ENCODE peak calls at places on chromosomes 3 and 15, in six cellular contexts. One of them, this sample, is unnamed.
A peak's percentile ranks its signal among the peaks of the same experiment; 100 is the strongest.

GRCh38 chr3:20080956-20081554 is 40.8 kb downstream of the KAT2B start:
- DNase-seq in CD4-positive, alpha-beta T cell: no peak
- DNase-seq in neural crest cell: no peak
- DNase-seq in AG09319: no peak
- DNase-seq in hepatocyte: peak; percentile 11
- DNase-seq in astrocyte: peak; percentile 19
- DNase-seq in this sample: no peak

GRCh38 chr15:46151786-46152185 is 517.0 kb downstream of the SQOR start:
- DNase-seq in hepatocyte: no peak
- DNase-seq in AG09319: no peak
- DNase-seq in astrocyte: no peak
- DNase-seq in neural crest cell: no peak
- DNase-seq in CD4-positive, alpha-beta T cell: no peak
- DNase-seq in this sample: no peak

GRCh38 chr3:126194713-126195305 is 14.4 kb upstream of the ALDH1L1 start:
- DNase-seq in AG09319: no peak
- DNase-seq in hepatocyte: no peak
- DNase-seq in neural crest cell: no peak
- DNase-seq in CD4-positive, alpha-beta T cell: no peak
- DNase-seq in astrocyte: no peak
- DNase-seq in this sample: no peak

GRCh38 chr15:34114215-34114614 is 12.3 kb downstream of the PGBD4 start:
- DNase-seq in CD4-positive, alpha-beta T cell: no peak
- DNase-seq in AG09319: no peak
- DNase-seq in astrocyte: no peak
- DNase-seq in hepatocyte: no peak
- DNase-seq in neural crest cell: no peak
- DNase-seq in this sample: no peak

GRCh38 chr3:28279770-28280169 is 38.4 kb downstream of the CMC1 start:
- DNase-seq in neural crest cell: no peak
- DNase-seq in CD4-positive, alpha-beta T cell: no peak
- DNase-seq in astrocyte: peak; percentile 6
- DNase-seq in hepatocyte: no peak
- DNase-seq in AG09319: peak; percentile 18
- DNase-seq in this sample: no peak

GRCh38 chr3:119223511-119223910 is 17.2 kb downstream of the B4GALT4 start:
- DNase-seq in astrocyte: no peak
- DNase-seq in neural crest cell: no peak
- DNase-seq in AG09319: no peak
- DNase-seq in hepatocyte: no peak
- DNase-seq in CD4-positive, alpha-beta T cell: no peak
- DNase-seq in this sample: no peak

GRCh38 chr15:78640840-78641733 is at the start of gene CHRNB4:
- DNase-seq in astrocyte: peak; percentile 18
- DNase-seq in hepatocyte: peak; percentile 66
- DNase-seq in AG09319: no peak
- DNase-seq in neural crest cell: peak; percentile 55
- DNase-seq in CD4-positive, alpha-beta T cell: no peak
- DNase-seq in this sample: peak; percentile 41

GRCh38 chr15:78065284-78065872 is 12.1 kb downstream of the TBC1D2B start:
- DNase-seq in hepatocyte: peak; percentile 83
- DNase-seq in CD4-positive, alpha-beta T cell: no peak
- DNase-seq in neural crest cell: no peak
- DNase-seq in astrocyte: peak; percentile 99
- DNase-seq in AG09319: peak; percentile 95
- DNase-seq in this sample: no peak

GRCh38 chr15:83248151-83248851 is 36.2 kb downstream of the BNC1 start:
- DNase-seq in neural crest cell: peak; percentile 57
- DNase-seq in AG09319: peak; percentile 42
- DNase-seq in CD4-positive, alpha-beta T cell: no peak
- DNase-seq in astrocyte: peak; percentile 38
- DNase-seq in hepatocyte: peak; percentile 80
- DNase-seq in this sample: peak; percentile 72

GRCh38 chr3:12782172-12782815 is 14.2 kb upstream of the CAND2 start:
- DNase-seq in AG09319: no peak
- DNase-seq in neural crest cell: no peak
- DNase-seq in CD4-positive, alpha-beta T cell: no peak
- DNase-seq in hepatocyte: peak; percentile 85
- DNase-seq in astrocyte: peak; percentile 55
- DNase-seq in this sample: peak; percentile 77

GRCh38 chr3:195173696-195174095 is 97.3 kb downstream of the XXYLT1 start:
- DNase-seq in astrocyte: no peak
- DNase-seq in CD4-positive, alpha-beta T cell: no peak
- DNase-seq in AG09319: no peak
- DNase-seq in hepatocyte: no peak
- DNase-seq in neural crest cell: no peak
- DNase-seq in this sample: no peak

GRCh38 chr3:188941103-188941502 is 230.7 kb upstream of the TPRG1 start:
- DNase-seq in neural crest cell: no peak
- DNase-seq in astrocyte: no peak
- DNase-seq in CD4-positive, alpha-beta T cell: no peak
- DNase-seq in hepatocyte: no peak
- DNase-seq in AG09319: no peak
- DNase-seq in this sample: no peak

GRCh38 chr15:57255751-57256150 is 120.6 kb upstream of the CGNL1 start:
- DNase-seq in CD4-positive, alpha-beta T cell: no peak
- DNase-seq in hepatocyte: no peak
- DNase-seq in astrocyte: no peak
- DNase-seq in neural crest cell: no peak
- DNase-seq in AG09319: no peak
- DNase-seq in this sample: no peak

GRCh38 chr3:74054566-74054965 is 429.8 kb upstream of the PDZRN3 start:
- DNase-seq in hepatocyte: no peak
- DNase-seq in neural crest cell: no peak
- DNase-seq in CD4-positive, alpha-beta T cell: no peak
- DNase-seq in astrocyte: no peak
- DNase-seq in AG09319: no peak
- DNase-seq in this sample: no peak

GRCh38 chr15:31235298-31236183 is 91.1 kb upstream of the KLF13 start:
- DNase-seq in AG09319: no peak
- DNase-seq in neural crest cell: no peak
- DNase-seq in astrocyte: peak; percentile 30
- DNase-seq in hepatocyte: peak; percentile 72
- DNase-seq in CD4-positive, alpha-beta T cell: no peak
- DNase-seq in this sample: peak; percentile 84

GRCh38 chr3:29277249-29277648 is 3.6 kb upstream of the RBMS3 start:
- DNase-seq in neural crest cell: no peak
- DNase-seq in hepatocyte: no peak
- DNase-seq in AG09319: no peak
- DNase-seq in CD4-positive, alpha-beta T cell: no peak
- DNase-seq in astrocyte: no peak
- DNase-seq in this sample: no peak

GRCh38 chr3:148736086-148736485 is 38.4 kb downstream of the AGTR1 start:
- DNase-seq in neural crest cell: no peak
- DNase-seq in AG09319: no peak
- DNase-seq in CD4-positive, alpha-beta T cell: no peak
- DNase-seq in astrocyte: no peak
- DNase-seq in hepatocyte: no peak
- DNase-seq in this sample: no peak

GRCh38 chr15:74783072-74783807 is 1.4 kb downstream of the CSK start:
- DNase-seq in astrocyte: no peak
- DNase-seq in AG09319: no peak
- DNase-seq in hepatocyte: peak; percentile 51
- DNase-seq in neural crest cell: no peak
- DNase-seq in CD4-positive, alpha-beta T cell: no peak
- DNase-seq in this sample: peak; percentile 47

GRCh38 chr3:9397911-9398714 is 698 bp downstream of the SETD5 start:
- DNase-seq in CD4-positive, alpha-beta T cell: peak; percentile 13
- DNase-seq in AG09319: no peak
- DNase-seq in astrocyte: no peak
- DNase-seq in neural crest cell: no peak
- DNase-seq in hepatocyte: peak; percentile 73
- DNase-seq in this sample: peak; percentile 54

GRCh38 chr3:48502728-48503168 is 1.2 kb downstream of the SHISA5 start:
- DNase-seq in neural crest cell: no peak
- DNase-seq in CD4-positive, alpha-beta T cell: no peak
- DNase-seq in astrocyte: no peak
- DNase-seq in AG09319: no peak
- DNase-seq in hepatocyte: no peak
- DNase-seq in this sample: no peak

GRCh38 chr15:62940755-62941361 is 101.7 kb upstream of the TPM1 start:
- DNase-seq in AG09319: peak; percentile 86
- DNase-seq in CD4-positive, alpha-beta T cell: no peak
- DNase-seq in hepatocyte: peak; percentile 65
- DNase-seq in neural crest cell: no peak
- DNase-seq in astrocyte: peak; percentile 97
- DNase-seq in this sample: peak; percentile 88

GRCh38 chr15:78315686-78316085 is 16.3 kb upstream of the SKIC8 start:
- DNase-seq in neural crest cell: peak; percentile 49
- DNase-seq in AG09319: no peak
- DNase-seq in CD4-positive, alpha-beta T cell: no peak
- DNase-seq in hepatocyte: peak; percentile 60
- DNase-seq in astrocyte: no peak
- DNase-seq in this sample: no peak

GRCh38 chr3:22159004-22159695 is 408.1 kb upstream of the ZNF385D start:
- DNase-seq in astrocyte: no peak
- DNase-seq in CD4-positive, alpha-beta T cell: no peak
- DNase-seq in hepatocyte: peak; percentile 50
- DNase-seq in AG09319: no peak
- DNase-seq in neural crest cell: no peak
- DNase-seq in this sample: no peak

GRCh38 chr3:139522421-139522820 is 17.1 kb downstream of the RBP1 start:
- DNase-seq in CD4-positive, alpha-beta T cell: no peak
- DNase-seq in AG09319: no peak
- DNase-seq in astrocyte: no peak
- DNase-seq in hepatocyte: no peak
- DNase-seq in neural crest cell: no peak
- DNase-seq in this sample: no peak
- TF ChIP-seq CTCF in CD4-positive, alpha-beta T cell: no peak
- TF ChIP-seq CTCF in AG09319: no peak
- TF ChIP-seq CTCF in astrocyte: no peak
- TF ChIP-seq CTCF in hepatocyte: no peak
- TF ChIP-seq CTCF in neural crest cell: no peak
- TF ChIP-seq CTCF in this sample: peak; percentile 30

GRCh38 chr3:4429648-4430350 is 37.3 kb downstream of the SUMF1 start:
- DNase-seq in neural crest cell: no peak
- DNase-seq in hepatocyte: no peak
- DNase-seq in CD4-positive, alpha-beta T cell: no peak
- DNase-seq in astrocyte: no peak
- DNase-seq in AG09319: no peak
- DNase-seq in this sample: no peak
- TF ChIP-seq CTCF in neural crest cell: no peak
- TF ChIP-seq CTCF in hepatocyte: no peak
- TF ChIP-seq CTCF in CD4-positive, alpha-beta T cell: no peak
- TF ChIP-seq CTCF in astrocyte: no peak
- TF ChIP-seq CTCF in AG09319: no peak
- TF ChIP-seq CTCF in this sample: no peak

DNA sequence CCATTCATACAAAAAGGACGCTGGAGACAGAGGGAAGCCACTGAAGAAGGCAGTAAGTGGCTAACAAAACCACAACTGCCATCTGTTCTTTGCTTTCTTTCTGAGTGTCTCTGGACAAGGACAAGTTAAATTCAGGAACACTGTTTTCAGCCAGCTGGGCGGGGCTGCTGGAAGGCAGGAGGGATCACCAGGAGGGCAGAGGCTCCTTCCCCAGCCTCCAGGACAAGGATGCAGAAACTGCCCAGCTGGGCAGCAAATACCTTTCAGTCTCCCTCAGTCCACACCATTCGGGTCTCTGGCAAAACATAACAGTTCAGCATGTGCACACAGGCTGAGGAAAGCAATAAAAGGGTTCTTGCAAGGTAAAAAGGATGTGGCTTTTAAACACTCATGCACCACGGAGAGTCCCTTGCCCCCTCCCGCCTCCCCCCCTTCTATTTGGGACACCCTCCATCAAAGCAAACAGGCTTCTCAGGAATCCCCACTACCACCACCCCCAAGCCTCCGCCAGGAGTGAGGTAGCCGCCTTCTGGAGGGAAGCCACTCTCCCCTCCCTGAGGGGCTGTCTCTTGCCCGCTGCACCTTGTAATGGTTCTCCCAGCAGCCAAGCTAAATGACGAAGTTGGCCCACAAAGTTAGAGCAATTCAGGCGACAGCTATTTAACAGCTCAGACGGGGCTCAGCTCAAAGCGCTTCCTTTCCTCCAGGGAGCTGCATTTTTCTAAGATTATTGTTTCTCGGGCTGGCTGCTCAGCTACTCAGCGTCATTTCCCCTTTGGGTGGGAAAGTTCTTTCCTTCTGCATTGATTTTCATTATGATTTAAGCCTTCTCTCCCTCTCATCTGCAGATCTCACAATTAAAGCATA is 3.8 kb downstream of the HEG1 start:
- DNase-seq in astrocyte: peak; percentile 93
- DNase-seq in AG09319: peak; percentile 29
- DNase-seq in CD4-positive, alpha-beta T cell: peak; percentile 46
- DNase-seq in neural crest cell: no peak
- DNase-seq in hepatocyte: no peak
- DNase-seq in this sample: peak; percentile 79
- TF ChIP-seq CTCF in astrocyte: no peak
- TF ChIP-seq CTCF in AG09319: no peak
- TF ChIP-seq CTCF in CD4-positive, alpha-beta T cell: no peak
- TF ChIP-seq CTCF in neural crest cell: no peak
- TF ChIP-seq CTCF in hepatocyte: no peak
- TF ChIP-seq CTCF in this sample: no peak

DNA sequence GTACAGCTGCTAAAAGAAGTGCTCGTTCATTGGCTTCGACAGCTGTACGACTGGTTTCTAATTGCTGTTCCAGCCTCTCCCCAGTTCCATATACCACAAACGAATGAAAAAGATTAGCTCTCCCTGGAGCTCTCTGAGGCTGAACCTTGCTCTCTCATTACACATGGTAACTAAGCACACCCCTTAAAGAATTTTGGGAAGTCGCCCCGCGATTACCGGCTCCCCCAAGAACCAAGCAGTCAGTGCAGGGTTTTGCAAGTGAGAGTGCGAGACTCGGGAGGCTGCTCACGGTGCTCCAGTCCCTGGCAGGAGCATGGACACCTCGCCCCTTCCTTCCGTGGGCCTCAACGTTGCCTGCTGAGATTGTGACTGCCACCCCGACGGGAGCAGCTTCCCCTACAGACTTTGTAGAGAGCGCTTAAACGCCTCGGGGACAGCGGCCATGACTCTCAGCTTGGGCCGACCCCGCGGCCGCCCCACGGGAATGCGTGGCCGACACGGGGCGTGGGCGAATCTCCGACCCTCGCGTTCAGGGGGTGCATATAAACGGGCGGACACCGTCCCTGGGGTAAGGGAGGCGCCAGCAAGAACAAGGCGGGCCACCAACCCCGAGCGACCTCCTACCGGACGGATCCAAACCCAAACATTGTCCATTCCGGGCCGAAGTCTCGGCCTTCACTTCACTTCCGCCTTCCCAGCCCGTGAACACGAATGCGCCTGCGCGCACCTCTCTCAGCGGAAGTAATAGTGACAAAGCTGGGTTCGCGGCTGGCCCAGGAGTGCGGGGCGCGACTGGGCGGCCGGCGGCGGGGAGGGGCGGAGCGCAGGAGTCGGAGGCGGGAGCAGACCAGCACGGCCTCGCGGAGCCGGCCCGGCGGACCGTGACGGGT is at the start of gene ATP2C1:
- DNase-seq in CD4-positive, alpha-beta T cell: peak; percentile 78
- DNase-seq in AG09319: peak; percentile 89
- DNase-seq in astrocyte: peak; percentile 84
- DNase-seq in neural crest cell: peak; percentile 90
- DNase-seq in hepatocyte: peak; percentile 99
- DNase-seq in this sample: peak; percentile 98
- TF ChIP-seq CTCF in CD4-positive, alpha-beta T cell: peak; percentile 48
- TF ChIP-seq CTCF in AG09319: no peak
- TF ChIP-seq CTCF in astrocyte: no peak
- TF ChIP-seq CTCF in neural crest cell: peak; percentile 56
- TF ChIP-seq CTCF in hepatocyte: no peak
- TF ChIP-seq CTCF in this sample: no peak